ENCODE peak calls at places on chromosome 6, in eight cellular contexts. O is activated naive CD4-positive, alpha-beta T cell treated with Interleukin-2 at 50 U/mL for 16 hours; M is fibroblast of the aortic adventitia; Q is prostate gland; J is substantia nigra; W is psoas muscle; C is activated CD4-positive, alpha-beta T cell treated with anti-CD3 and anti-CD28 coated beads for 48 hours; L is C1 segment of cervical spinal cord. V is an unnamed sample.

GRCh38 chr6:159044899-159045727 is at the start of gene TAGAP:
- DNase-seq in M (no peak), L (no peak), C (peak; percentile 88), Q (peak; percentile 46), J (no peak), W (peak; percentile 73), O (peak; percentile 86), V (no peak)

GRCh38 chr6:136123464-136123863 is 126.6 kb downstream of the MTFR2 start:
- DNase-seq in C (no peak), J (no peak), M (peak; percentile 53), L (no peak), W (no peak), Q (no peak), O (no peak), V (no peak)

GRCh38 chr6:150934380-150934779 is 68.9 kb downstream of the MTHFD1L start:
- DNase-seq in O (no peak), W (no peak), M (peak; percentile 51), L (no peak), J (no peak), Q (no peak), C (no peak), V (no peak)

GRCh38 chr6:514396-514973 is 122.9 kb downstream of the IRF4 start:
- DNase-seq in O (no peak), M (no peak), L (no peak), Q (no peak), J (no peak), C (peak; percentile 57), W (no peak), V (no peak)

GRCh38 chr6:3940703-3941102 is 91.5 kb downstream of the FAM50B start:
- DNase-seq in W (no peak), J (no peak), M (no peak), Q (no peak), C (no peak), O (no peak), L (peak; percentile 14), V (no peak)

GRCh38 chr6:87078983-87079616 is 15.8 kb downstream of the CGA start:
- DNase-seq in J (no peak), W (peak; percentile 73), Q (peak; percentile 11), L (peak; percentile 40), C (peak; percentile 76), O (peak; percentile 58), M (peak; percentile 66), V (peak; percentile 68)

GRCh38 chr6:20589266-20589665 is 55.0 kb downstream of the CDKAL1 start:
- DNase-seq in Q (no peak), W (no peak), L (no peak), O (no peak), C (no peak), J (no peak), M (peak; percentile 57), V (no peak)

GRCh38 chr6:89073840-89074239 is 6.7 kb upstream of the PNRC1 start:
- DNase-seq in W (no peak), C (no peak), L (no peak), O (no peak), J (no peak), M (no peak), Q (no peak), V (no peak)

GRCh38 chr6:68990313-68990712 is 355.2 kb downstream of the ADGRB3 start:
- DNase-seq in W (no peak), J (no peak), C (no peak), L (no peak), O (no peak), Q (no peak), M (no peak), V (no peak)

GRCh38 chr6:33147807-33148666 is 44.2 kb downstream of the COL11A2 start:
- DNase-seq in J (no peak), M (peak; percentile 81), L (no peak), O (no peak), Q (peak; percentile 27), C (no peak), W (no peak), V (no peak)

GRCh38 chr6:30238178-30238795 is 25.1 kb upstream of the TRIM26 start:
- DNase-seq in W (no peak), O (no peak), J (no peak), M (peak; percentile 40), C (no peak), L (no peak), Q (no peak), V (no peak)

GRCh38 chr6:53524455-53524815 is 20.5 kb downstream of the GCLC start:
- DNase-seq in O (no peak), M (peak; percentile 28), C (no peak), W (no peak), J (no peak), Q (peak; percentile 40), L (no peak), V (no peak)

GRCh38 chr6:169639653-169640278 is 62.1 kb downstream of the WDR27 start:
- DNase-seq in C (no peak), M (no peak), O (no peak), L (no peak), J (no peak), Q (no peak), W (no peak), V (no peak)

GRCh38 chr6:170470673-170471072 is 82.4 kb downstream of the PSMB1 start:
- DNase-seq in L (no peak), O (no peak), M (no peak), C (no peak), Q (no peak), W (no peak), J (no peak), V (no peak)

GRCh38 chr6:83702749-83703148 is 6.2 kb downstream of the SNAP91 start:
- DNase-seq in W (no peak), C (no peak), Q (no peak), L (no peak), J (no peak), M (no peak), O (no peak), V (no peak)

GRCh38 chr6:123965894-123966293 is 162.2 kb downstream of the NKAIN2 start:
- DNase-seq in W (no peak), J (no peak), L (peak; percentile 23), C (no peak), O (no peak), M (no peak), Q (no peak), V (no peak)

GRCh38 chr6:47477497-47478232 is at the start of gene CD2AP:
- DNase-seq in Q (peak; percentile 89), M (peak; percentile 75), W (peak; percentile 88), J (peak; percentile 34), C (peak; percentile 87), L (peak; percentile 66), O (peak; percentile 85), V (peak; percentile 91)

GRCh38 chr6:106894978-106895702 is 79.4 kb downstream of the CD24 start:
- DNase-seq in J (no peak), O (no peak), W (no peak), L (no peak), Q (no peak), C (no peak), M (no peak), V (no peak)

GRCh38 chr6:37127961-37128862 is 41.7 kb upstream of the PIM1 start:
- DNase-seq in O (no peak), Q (no peak), W (no peak), J (no peak), L (no peak), C (no peak), M (peak; percentile 84), V (peak; percentile 67)

GRCh38 chr6:27474172-27474465 is 1.2 kb upstream of the ZNF184 start:
- DNase-seq in J (no peak), C (no peak), L (no peak), W (no peak), Q (no peak), O (no peak), M (no peak), V (no peak)

GRCh38 chr6:168700880-168701279 is 259.9 kb downstream of the SMOC2 start:
- DNase-seq in L (no peak), J (no peak), M (no peak), C (no peak), Q (no peak), O (no peak), W (no peak), V (no peak)

GRCh38 chr6:169723200-169723909 is 945 bp downstream of the PHF10 start:
- DNase-seq in Q (peak; percentile 73), L (peak; percentile 43), J (peak; percentile 16), M (peak; percentile 75), O (peak; percentile 72), C (peak; percentile 72), W (peak; percentile 91), V (peak; percentile 89)

GRCh38 chr6:21953831-21954801 is 342.7 kb downstream of the PRL start:
- DNase-seq in M (peak; percentile 61), J (no peak), L (no peak), Q (peak; percentile 12), W (no peak), O (no peak), C (no peak), V (no peak)